ENCODE peak calls at places on chromosomes 6 and 20, in ten cellular contexts. H is spleen, P is adrenal gland, B is body of pancreas, K is ovary, G is A549, M is IMR-90, V is sigmoid colon, X is breast epithelium, T is transverse colon. O is an unnamed sample. For H3K4me1, the result is how much of the 10 kb centered on the place peaks cover.

GRCh38 chr20:7856756-7857155 is 83.5 kb downstream of the HAO1 start:
- DNase-seq in H (no peak), P (no peak), B (no peak), K (no peak), G (peak), M (peak), V (no peak), X (no peak), T (no peak), O (no peak)

GRCh38 chr20:57596998-57597939 is 23.0 kb downstream of the ZBP1 start:
- DNase-seq in H (peak), P (peak), B (peak), K (peak), G (peak), M (peak), V (peak), X (peak), T (peak), O (peak)

GRCh38 chr6:4682431-4683159 is 93.6 kb upstream of the CDYL start:
- DNase-seq in H (no peak), P (no peak), B (no peak), K (no peak), G (no peak), M (no peak), V (no peak), X (no peak), T (no peak), O (no peak)

GRCh38 chr20:58344741-58345140 is 35.2 kb downstream of the RAB22A start:
- DNase-seq in H (no peak), P (no peak), B (no peak), K (no peak), G (no peak), M (peak), V (no peak), X (no peak), T (no peak), O (no peak)

GRCh38 chr6:134123666-134124208 is 71.3 kb upstream of the SLC2A12 start:
- DNase-seq in H (no peak), P (no peak), B (no peak), K (no peak), G (peak), M (peak), V (no peak), X (no peak), T (no peak), O (no peak)

GRCh38 chr20:21520702-21521595 is 7.1 kb upstream of the NKX2-2 start:
- DNase-seq in H (no peak), P (no peak), B (no peak), K (no peak), G (no peak), M (no peak), V (no peak), X (no peak), T (no peak), O (no peak)

GRCh38 chr6:71289039-71289801 is 609 bp downstream of the OGFRL1 start:
- DNase-seq in H (peak), P (peak), B (peak), K (peak), G (peak), M (no peak), V (peak), X (no peak), T (peak), O (no peak)

GRCh38 chr6:15073883-15074465 is 171.9 kb upstream of the JARID2 start:
- DNase-seq in H (no peak), P (no peak), B (no peak), K (no peak), G (no peak), M (no peak), V (no peak), X (no peak), T (no peak), O (no peak)

GRCh38 chr20:49405696-49406095 is 76.8 kb downstream of the KCNB1 start:
- DNase-seq in H (no peak), P (no peak), B (no peak), K (no peak), G (no peak), M (no peak), V (no peak), X (no peak), T (no peak), O (no peak)

GRCh38 chr20:17210983-17211382 is 15.9 kb upstream of the PCSK2 start:
- DNase-seq in H (no peak), P (no peak), B (no peak), K (no peak), G (no peak), M (no peak), V (no peak), X (no peak), T (no peak), O (no peak)

GRCh38 chr6:37830225-37830624 is 10.7 kb downstream of the ZFAND3 start:
- DNase-seq in H (no peak), P (no peak), B (no peak), K (no peak), G (no peak), M (no peak), V (no peak), X (no peak), T (no peak), O (no peak)

GRCh38 chr6:105786890-105787655 is 299.1 kb upstream of the PRDM1 start:
- DNase-seq in H (no peak), P (no peak), B (no peak), K (no peak), G (no peak), M (no peak), V (no peak), X (no peak), T (peak), O (no peak)

GRCh38 chr6:26478985-26479278 is 21.2 kb upstream of the BTN1A1 start:
- DNase-seq in H (no peak), P (no peak), B (no peak), K (no peak), G (no peak), M (no peak), V (no peak), X (no peak), T (no peak), O (no peak)

GRCh38 chr20:43963233-43963632 is 48.6 kb downstream of the TOX2 start:
- DNase-seq in H (no peak), P (no peak), B (no peak), K (no peak), G (no peak), M (peak), V (no peak), X (no peak), T (no peak), O (no peak)

GRCh38 chr6:3232017-3232838 is 4.8 kb upstream of the TUBB2B start:
- DNase-seq in H (no peak), P (no peak), B (no peak), K (no peak), G (no peak), M (no peak), V (no peak), X (no peak), T (no peak), O (no peak)

GRCh38 chr6:152746172-152746553 is 4.4 kb upstream of the VIP start:
- DNase-seq in H (no peak), P (no peak), B (no peak), K (no peak), G (peak), M (peak), V (no peak), X (no peak), T (no peak), O (no peak)

GRCh38 chr6:139752086-139752485 is 377.6 kb upstream of the CITED2 start:
- DNase-seq in H (no peak), P (no peak), B (no peak), K (no peak), G (no peak), M (no peak), V (no peak), X (no peak), T (no peak), O (no peak)

GRCh38 chr6:46513533-46513932 is 22.3 kb upstream of the RCAN2 start:
- DNase-seq in H (no peak), P (no peak), B (no peak), K (no peak), G (no peak), M (no peak), V (no peak), X (no peak), T (no peak), O (no peak)

GRCh38 chr6:75103411-75103810 is 102.4 kb downstream of the COL12A1 start:
- DNase-seq in H (no peak), P (no peak), B (no peak), K (no peak), G (no peak), M (no peak), V (no peak), X (no peak), T (no peak), O (no peak)

GRCh38 chr6:161476711-161477110 is 202.8 kb upstream of the AGPAT4 start:
- DNase-seq in H (no peak), P (no peak), B (no peak), K (no peak), G (no peak), M (no peak), V (no peak), X (peak), T (no peak), O (no peak)

GRCh38 chr6:498795-499231 is 107.3 kb downstream of the IRF4 start:
- DNase-seq in H (no peak), P (no peak), B (no peak), K (no peak), G (no peak), M (peak), V (no peak), X (no peak), T (peak), O (no peak)

GRCh38 chr20:11901127-11901526 is 16.6 kb upstream of the BTBD3 start:
- DNase-seq in H (no peak), P (no peak), B (no peak), K (no peak), G (no peak), M (peak), V (no peak), X (no peak), T (no peak), O (no peak)

GRCh38 chr6:107811591-107812218 is 12.4 kb downstream of the SCML4 start:
- DNase-seq in H (no peak), P (no peak), B (peak), K (no peak), G (peak), M (peak), V (no peak), X (no peak), T (no peak), O (no peak)

GRCh38 chr6:33607784-33608161 is 13.3 kb upstream of the ITPR3 start:
- DNase-seq in H (peak), P (no peak), B (peak), K (no peak), G (peak), M (no peak), V (no peak), X (no peak), T (peak), O (no peak)

GRCh38 chr20:47355489-47356219 is 845 bp downstream of the ZMYND8 start:
- DNase-seq in H (peak), P (no peak), B (no peak), K (no peak), G (no peak), M (no peak), V (no peak), X (no peak), T (no peak), O (no peak)

GRCh38 chr6:36660771-36661471 is 17.6 kb upstream of the CDKN1A start:
- DNase-seq in H (peak), P (peak), B (peak), K (peak), G (no peak), M (no peak), V (peak), X (no peak), T (peak), O (no peak)

GRCh38 chr20:25279403-25279802 is 31.5 kb downstream of the PYGB start:
- DNase-seq in H (peak), P (no peak), B (no peak), K (no peak), G (no peak), M (no peak), V (no peak), X (peak), T (peak), O (no peak)

GRCh38 chr6:125753218-125753936 is 3.9 kb downstream of the HEY2 start:
- DNase-seq in H (no peak), P (no peak), B (peak), K (no peak), G (peak), M (peak), V (no peak), X (no peak), T (no peak), O (no peak)

GRCh38 chr6:154487367-154488275 is 22.9 kb downstream of the CNKSR3 start:
- DNase-seq in H (no peak), P (no peak), B (no peak), K (no peak), G (no peak), M (peak), V (no peak), X (no peak), T (no peak), O (no peak)

GRCh38 chr20:44211177-44212039 is 837 bp upstream of the OSER1 start:
- DNase-seq in H (peak), P (peak), B (peak), K (no peak), G (no peak), M (peak), V (peak), X (no peak), T (peak), O (no peak)

GRCh38 chr6:118894425-118895240 is 681 bp downstream of the ASF1A start:
- DNase-seq in H (peak), P (peak), B (peak), K (peak), G (peak), M (peak), V (peak), X (peak), T (peak), O (peak)
- TF ChIP-seq POLR2A in H (no peak), P (peak), B (peak), K (peak), G (peak), M (peak), V (no peak), X (no peak), T (peak), O (peak)

GRCh38 chr6:144777249-144777648 is 492.1 kb downstream of the UTRN start:
- DNase-seq in H (no peak), P (no peak), B (no peak), K (no peak), G (no peak), M (no peak), V (no peak), X (no peak), T (no peak), O (no peak)

GRCh38 chr6:144776031-144776819 is 491.1 kb downstream of the UTRN start:
- DNase-seq in H (no peak), P (no peak), B (no peak), K (no peak), G (no peak), M (no peak), V (no peak), X (no peak), T (no peak), O (no peak)

GRCh38 chr6:144778056-144778455 is 492.9 kb downstream of the UTRN start:
- DNase-seq in H (no peak), P (no peak), B (no peak), K (no peak), G (no peak), M (no peak), V (no peak), X (no peak), T (no peak), O (no peak)

GRCh38 chr6:144781836-144782235 is 496.7 kb downstream of the UTRN start:
- DNase-seq in H (no peak), P (no peak), B (no peak), K (no peak), G (no peak), M (no peak), V (no peak), X (no peak), T (no peak), O (no peak)

DNA sequence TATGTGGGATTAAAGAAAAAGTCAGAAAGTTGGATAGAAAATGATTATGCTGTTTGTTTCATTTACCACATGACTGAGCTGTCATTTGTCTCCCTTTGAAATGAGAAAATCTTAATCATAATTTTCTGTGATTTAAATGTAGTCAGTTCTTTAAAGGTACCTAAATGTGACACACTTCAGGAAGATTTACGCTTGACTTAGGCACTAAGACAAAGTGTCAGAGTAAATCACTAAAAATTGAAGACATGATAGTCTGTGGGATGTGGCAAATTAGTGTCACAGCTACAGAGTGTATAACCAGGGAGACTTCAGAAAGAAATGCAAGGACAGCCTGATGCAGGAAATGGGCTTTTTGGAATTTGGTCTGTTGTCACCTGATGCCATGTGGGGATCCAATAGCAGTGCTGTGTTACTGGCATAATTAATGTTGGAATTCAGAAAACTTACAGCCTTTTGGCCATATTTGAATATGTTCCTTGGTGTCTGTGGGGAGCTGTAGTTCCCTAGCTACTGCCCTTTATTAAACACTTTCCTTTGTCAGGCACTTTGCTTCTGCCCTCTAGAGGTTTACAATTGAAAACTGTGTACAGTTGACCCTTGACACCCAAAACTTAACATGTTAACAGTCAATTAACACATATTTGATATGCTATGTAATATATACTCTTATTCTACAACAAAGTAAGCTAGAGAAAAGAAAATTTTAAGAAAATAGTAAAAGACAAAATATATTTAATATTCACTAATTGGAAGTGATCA is 493.8 kb downstream of the UTRN start:
- DNase-seq in H (no peak), P (no peak), B (no peak), K (no peak), G (peak), M (no peak), V (no peak), X (no peak), T (no peak), O (no peak)
- TF ChIP-seq CTCF in H (no peak), P (peak), B (peak), K (no peak), G (no peak), M (no peak), V (no peak), X (no peak), T (peak), O (no peak)

GRCh38 chr6:89297695-89298351 is 17.3 kb downstream of the GABRR2 start:
- DNase-seq in H (no peak), P (peak), B (no peak), K (peak), G (peak), M (peak), V (no peak), X (peak), T (peak), O (no peak)
- H3K4me1 ChIP-seq in H (under half), P (under half), B (under half), K (under half), G (under half), M (under half), V (under half), X (under half), T (under half), O (under half)

DNA sequence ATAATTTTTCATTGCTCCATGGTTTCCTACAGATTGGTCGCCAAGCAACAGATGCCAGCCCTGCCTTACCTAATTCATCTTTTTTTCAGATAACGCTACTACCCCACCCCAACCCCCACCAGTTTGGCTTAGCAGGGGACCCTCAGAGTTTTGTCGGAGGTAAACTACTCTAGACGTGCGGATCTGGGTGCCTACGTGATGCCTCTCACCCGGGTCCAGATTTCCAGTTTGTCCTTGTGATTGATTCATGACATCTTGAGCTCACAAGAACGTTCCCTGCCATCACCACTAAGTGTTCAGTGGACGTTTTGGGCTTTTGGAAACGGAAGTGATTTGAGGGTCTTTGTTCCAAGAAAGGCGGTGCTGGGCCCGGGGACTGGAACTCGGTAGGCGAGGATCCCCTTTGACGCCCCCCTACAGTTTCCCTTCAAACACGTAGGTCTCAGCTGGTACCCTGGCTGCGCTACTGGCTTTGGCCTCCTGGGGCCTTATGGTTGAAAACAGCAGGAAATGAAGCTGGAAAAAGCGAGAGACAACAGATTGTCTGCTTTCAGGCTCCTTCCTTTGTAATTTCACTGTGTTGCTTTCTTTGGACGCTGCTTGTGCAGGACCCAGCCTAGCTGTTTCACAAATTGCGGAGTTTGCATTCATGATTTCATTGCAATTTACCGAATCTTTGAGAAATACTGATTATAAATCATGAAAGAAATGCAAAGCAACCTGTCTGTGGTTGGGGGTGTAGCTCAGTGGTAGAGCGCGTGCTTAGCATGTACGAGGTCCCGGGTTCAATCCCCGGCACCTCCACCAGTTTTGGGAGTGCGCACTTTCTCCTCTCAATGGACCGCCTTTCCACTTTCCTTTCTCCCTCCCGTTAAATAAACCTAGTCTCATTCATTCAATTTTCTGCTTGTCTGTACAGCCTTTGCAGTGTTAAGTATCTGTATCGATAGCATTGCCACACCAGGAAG is 81.0 kb downstream of the GPX5 start:
- DNase-seq in H (no peak), P (no peak), B (peak), K (peak), G (peak), M (peak), V (no peak), X (no peak), T (no peak), O (no peak)
- TF ChIP-seq POLR2A in H (no peak), P (no peak), B (no peak), K (no peak), G (no peak), M (no peak), V (no peak), X (no peak), T (no peak), O (no peak)

GRCh38 chr6:72704979-72705378 is 83.1 kb downstream of the KCNQ5 start:
- DNase-seq in H (no peak), P (no peak), B (no peak), K (no peak), G (peak), M (no peak), V (no peak), X (no peak), T (no peak), O (no peak)
- TF ChIP-seq CTCF in H (no peak), P (no peak), B (no peak), K (no peak), G (no peak), M (no peak), V (no peak), X (no peak), T (no peak), O (no peak)

O was measured in esophagus squamous epithelium.